ENCODE peak calls at places on chromosomes 12 and 14, in four cellular contexts. N, B, L and A are unnamed samples.

GRCh38 chr14:97978336-97978735 is 1181.2 kb downstream of the VRK1 start:
- DNase-seq in N (peak), B (peak), L (no peak), A (no peak)

GRCh38 chr14:99427632-99428315 is 52.9 kb downstream of the SETD3 start:
- DNase-seq in N (no peak), B (no peak), L (no peak), A (no peak)

GRCh38 chr12:12990700-12991468 is 9.2 kb downstream of the HEBP1 start:
- DNase-seq in N (no peak), B (no peak), L (no peak), A (no peak)

GRCh38 chr12:105888696-105889095 is 250.1 kb downstream of the NUAK1 start:
- DNase-seq in N (no peak), B (no peak), L (no peak), A (no peak)

GRCh38 chr12:131103614-131104463 is 150.1 kb downstream of the ADGRD1 start:
- DNase-seq in N (no peak), B (no peak), L (no peak), A (no peak)

GRCh38 chr14:64296561-64296960 is 2.4 kb upstream of the ESR2 start:
- DNase-seq in N (no peak), B (no peak), L (no peak), A (no peak)

GRCh38 chr14:98564541-98564940 is 707.5 kb downstream of the BCL11B start:
- DNase-seq in N (no peak), B (no peak), L (no peak), A (no peak)

GRCh38 chr14:55951366-55952206 is 166.6 kb upstream of the PELI2 start:
- DNase-seq in N (no peak), B (no peak), L (no peak), A (no peak)

GRCh38 chr12:63294327-63294632 is 143.3 kb upstream of the AVPR1A start:
- DNase-seq in N (no peak), B (peak), L (peak), A (no peak)

GRCh38 chr14:66405158-66405557 is 81.0 kb upstream of the CCDC196 start:
- DNase-seq in N (no peak), B (no peak), L (no peak), A (no peak)

GRCh38 chr14:85122690-85123089 is 407.3 kb upstream of the FLRT2 start:
- DNase-seq in N (no peak), B (no peak), L (no peak), A (no peak)

GRCh38 chr14:55434805-55435174 is 5.6 kb downstream of the TBPL2 start:
- DNase-seq in N (no peak), B (no peak), L (peak), A (no peak)

GRCh38 chr12:48903363-48903981 is 21.8 kb downstream of the FKBP11 start:
- DNase-seq in N (no peak), B (no peak), L (no peak), A (no peak)

GRCh38 chr12:86914716-86915115 is 658.5 kb upstream of the MGAT4C start:
- DNase-seq in N (peak), B (peak), L (peak), A (no peak)

GRCh38 chr12:95908573-95908972 is 33.8 kb downstream of the CCDC38 start:
- DNase-seq in N (no peak), B (no peak), L (no peak), A (no peak)

GRCh38 chr14:55438066-55438683 is 2.2 kb downstream of the TBPL2 start:
- DNase-seq in N (peak), B (peak), L (peak), A (peak)

GRCh38 chr12:27550653-27550975 is 26.6 kb downstream of the PPFIBP1 start:
- DNase-seq in N (no peak), B (no peak), L (no peak), A (no peak)

GRCh38 chr12:86261142-86261541 is 5.0 kb upstream of the MGAT4C start:
- DNase-seq in N (no peak), B (no peak), L (no peak), A (no peak)

GRCh38 chr12:112122823-112123690 is 2.3 kb upstream of the TRAFD1 start:
- DNase-seq in N (no peak), B (no peak), L (peak), A (peak)

DNA sequence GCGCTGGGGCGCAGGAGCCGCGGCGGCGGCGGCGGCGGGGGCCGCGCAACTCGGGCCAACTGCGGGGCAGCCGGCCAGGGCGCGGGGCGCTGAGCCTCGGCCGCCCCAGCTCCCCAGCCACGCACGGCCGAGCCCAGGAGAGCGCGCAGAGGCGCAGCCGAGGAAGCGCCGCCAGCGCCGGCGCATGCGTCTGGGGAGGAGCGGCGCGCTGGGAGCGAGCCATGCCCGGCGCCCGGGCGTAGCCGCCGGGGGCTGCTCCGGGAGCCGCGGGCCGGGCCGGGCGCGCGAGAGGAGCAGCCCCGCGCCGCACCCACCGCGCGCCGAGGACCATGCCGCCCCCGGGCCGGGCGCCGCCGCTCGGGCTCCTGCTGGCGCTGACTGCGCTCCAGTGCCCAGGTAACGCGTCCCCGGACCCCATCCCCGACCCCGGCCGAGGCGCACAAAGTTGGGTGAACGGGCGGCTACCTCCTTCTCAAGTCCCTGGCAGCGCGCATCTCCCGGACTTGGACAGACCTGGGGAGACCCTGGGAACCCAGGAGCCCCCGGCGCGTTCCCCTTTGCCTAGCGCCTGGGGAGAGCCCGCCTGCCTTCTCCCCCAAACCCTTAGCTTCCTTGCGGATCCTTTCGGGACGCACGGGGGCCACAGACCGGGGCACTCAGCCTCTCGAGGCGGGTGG is 121.4 kb downstream of the AACS start:
- DNase-seq in N (peak), B (no peak), L (no peak), A (no peak)
- TF ChIP-seq ELF1 in N (no peak), B (no peak), L (no peak), A (no peak)

GRCh38 chr14:100629696-100630095 is 42.5 kb upstream of the BEGAIN start:
- DNase-seq in N (no peak), B (no peak), L (no peak), A (no peak)
- TF ChIP-seq ELF1 in N (no peak), B (no peak), L (no peak), A (no peak)

GRCh38 chr12:119914666-119915065 is 37.5 kb upstream of the CIT start:
- DNase-seq in N (no peak), B (no peak), L (no peak), A (no peak)

GRCh38 chr12:119916111-119916510 is 39.0 kb upstream of the CIT start:
- DNase-seq in N (no peak), B (no peak), L (no peak), A (no peak)

GRCh38 chr12:119910586-119910985 is 33.5 kb upstream of the CIT start:
- DNase-seq in N (no peak), B (no peak), L (no peak), A (peak)

GRCh38 chr12:119911147-119911546 is 34.0 kb upstream of the CIT start:
- DNase-seq in N (no peak), B (no peak), L (no peak), A (no peak)

GRCh38 chr12:119913931-119914330 is 36.8 kb upstream of the CIT start:
- DNase-seq in N (no peak), B (no peak), L (no peak), A (no peak)
- TF ChIP-seq ELF1 in N (no peak), B (no peak), L (no peak), A (no peak)

GRCh38 chr12:75878382-75878720 is 153.2 kb downstream of the PHLDA1 start:
- DNase-seq in N (no peak), B (no peak), L (no peak), A (no peak)
- TF ChIP-seq ELF1 in N (no peak), B (no peak), L (no peak), A (no peak)

GRCh38 chr12:129659927-129660326 is 243.9 kb downstream of the TMEM132D start:
- DNase-seq in N (no peak), B (no peak), L (no peak), A (peak)
- TF ChIP-seq ELF1 in N (no peak), B (no peak), L (no peak), A (no peak)

GRCh38 chr12:7142809-7143465 is 12.8 kb downstream of the CLSTN3 start:
- DNase-seq in N (no peak), B (no peak), L (no peak), A (no peak)

GRCh38 chr12:7145671-7146070 is 15.5 kb downstream of the CLSTN3 start:
- DNase-seq in N (no peak), B (no peak), L (no peak), A (no peak)

GRCh38 chr12:7146228-7146627 is 16.1 kb downstream of the CLSTN3 start:
- DNase-seq in N (no peak), B (no peak), L (no peak), A (no peak)

GRCh38 chr12:7143564-7143963 is 13.4 kb downstream of the CLSTN3 start:
- DNase-seq in N (no peak), B (no peak), L (no peak), A (no peak)

GRCh38 chr12:7144414-7145120 is 14.4 kb downstream of the CLSTN3 start:
- DNase-seq in N (peak), B (peak), L (no peak), A (peak)
- TF ChIP-seq ELF1 in N (no peak), B (no peak), L (no peak), A (no peak)

DNA sequence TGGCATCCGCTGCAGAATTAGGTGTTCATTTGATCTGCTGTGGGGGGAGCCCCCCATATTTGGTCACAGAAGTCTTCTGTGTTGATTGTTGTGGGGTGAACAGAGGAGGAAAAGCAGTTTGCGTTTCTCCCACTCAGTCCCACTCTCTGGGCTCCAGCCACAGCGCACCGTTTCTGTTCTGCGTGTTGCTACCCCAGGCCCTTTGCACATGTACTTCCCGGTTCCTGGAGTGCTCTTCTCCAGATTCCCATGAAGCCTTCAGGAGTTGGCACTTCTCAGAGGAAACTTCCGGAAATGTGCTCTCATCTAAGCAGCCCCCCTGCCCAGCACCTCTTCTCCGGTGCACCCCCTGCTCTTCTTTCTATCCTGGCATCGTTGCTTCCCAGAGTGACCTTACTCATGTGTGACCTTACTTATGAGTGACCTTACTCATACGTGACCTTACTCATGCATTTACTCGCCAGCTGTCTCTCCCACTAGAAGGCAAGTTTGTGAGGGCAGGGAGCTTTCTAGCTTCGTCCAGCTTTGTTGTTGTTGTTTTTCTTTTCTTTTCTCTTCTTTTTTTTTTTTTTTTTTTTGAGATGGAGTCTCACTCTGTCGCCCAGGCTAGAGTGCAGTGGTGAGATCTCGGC is 93.7 kb downstream of the SCARB1 start:
- DNase-seq in N (no peak), B (no peak), L (no peak), A (no peak)
- TF ChIP-seq ELF1 in N (no peak), B (no peak), L (no peak), A (no peak)

GRCh38 chr12:59158066-59158465 is 237.8 kb upstream of the LRIG3 start:
- DNase-seq in N (no peak), B (no peak), L (no peak), A (no peak)

GRCh38 chr12:59155448-59155847 is 235.1 kb upstream of the LRIG3 start:
- DNase-seq in N (no peak), B (no peak), L (no peak), A (no peak)

GRCh38 chr12:59164226-59164625 is 243.9 kb upstream of the LRIG3 start:
- DNase-seq in N (no peak), B (no peak), L (no peak), A (no peak)

DNA sequence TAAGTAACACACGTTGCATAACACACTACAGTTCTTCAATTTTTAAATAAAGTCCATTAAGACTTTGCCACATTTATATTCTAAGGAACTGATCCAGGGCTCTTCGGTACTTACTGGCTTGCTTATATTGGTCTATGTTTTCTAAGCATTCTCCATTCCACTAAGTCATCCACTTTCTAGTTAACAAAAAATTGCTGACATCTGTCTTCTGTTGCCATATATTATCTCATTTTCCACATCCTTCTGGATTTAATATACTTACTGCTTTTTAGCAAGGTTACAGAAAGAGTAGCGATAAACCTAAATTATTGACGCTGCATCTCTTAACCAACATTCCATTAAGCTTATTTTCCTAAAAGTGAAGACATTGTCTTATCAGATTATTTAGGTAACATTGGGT is 238.4 kb upstream of the LRIG3 start:
- DNase-seq in N (no peak), B (no peak), L (no peak), A (no peak)
- TF ChIP-seq ELF1 in N (no peak), B (no peak), L (no peak), A (no peak)

GRCh38 chr14:93977171-93977570 is 801 bp upstream of the ASB2 start:
- DNase-seq in N (no peak), B (no peak), L (no peak), A (no peak)
- TF ChIP-seq ELF1 in N (no peak), B (no peak), L (no peak), A (no peak)